ENCODE peak calls at places on chromosomes 5 and 9, in eight cellular contexts. X is CD8-positive, alpha-beta memory T cell; M is fibroblast of mammary gland; F is left cardiac atrium; T is stimulated activated CD8-positive, alpha-beta memory T cell treated with anti-CD3 and anti-CD28 coated beads, Interleukin-4, amount 100 ng/mL, for 24 hours; J is colonic mucosa; E is lower leg skin; C is pulmonary artery endothelial cell. I is an unnamed sample.

GRCh38 chr5:157718529-157718928 is 12.7 kb upstream of the THG1L start:
- DNase-seq in C (no peak), E (no peak), F (no peak), J (peak; percentile 36), M (peak; percentile 78), X (peak; percentile 8), T (no peak), I (no peak)

GRCh38 chr5:135008556-135008955 is 25.5 kb downstream of the PITX1 start:
- DNase-seq in J (no peak), C (no peak), F (no peak), T (no peak), M (no peak), X (no peak), E (peak; percentile 71), I (no peak)

GRCh38 chr9:91571036-91571435 is 147.4 kb upstream of the NFIL3 start:
- DNase-seq in J (no peak), F (no peak), M (no peak), C (no peak), T (no peak), X (no peak), E (no peak), I (no peak)

GRCh38 chr9:113511856-113512761 is 48.6 kb downstream of the RGS3 start:
- DNase-seq in T (peak; percentile 74), F (no peak), M (peak; percentile 40), X (peak; percentile 68), C (no peak), E (no peak), J (no peak), I (peak; percentile 45)

GRCh38 chr9:35464056-35465025 is 25.6 kb upstream of the RUSC2 start:
- DNase-seq in C (no peak), M (peak; percentile 77), X (no peak), E (no peak), J (no peak), T (no peak), F (no peak), I (no peak)

GRCh38 chr5:157388148-157388547 is 71.9 kb upstream of the NIPAL4 start:
- DNase-seq in T (no peak), J (no peak), X (no peak), E (no peak), M (no peak), C (no peak), F (no peak), I (no peak)

GRCh38 chr5:109865636-109866035 is 175.9 kb downstream of the MAN2A1 start:
- DNase-seq in M (peak; percentile 99), E (no peak), F (no peak), C (peak; percentile 88), X (no peak), T (no peak), J (no peak), I (no peak)

GRCh38 chr5:54656261-54656728 is 138.7 kb downstream of the SNX18 start:
- DNase-seq in T (no peak), F (no peak), E (no peak), C (no peak), X (no peak), J (no peak), M (no peak), I (no peak)

GRCh38 chr9:134602547-134603362 is 38.8 kb upstream of the COL5A1 start:
- DNase-seq in T (no peak), C (peak; percentile 52), X (no peak), J (peak; percentile 9), E (no peak), F (peak; percentile 74), M (peak; percentile 94), I (no peak)

GRCh38 chr5:14663734-14664269 is 716 bp upstream of the OTULIN start:
- DNase-seq in E (no peak), X (no peak), J (peak; percentile 45), M (no peak), T (no peak), C (peak; percentile 22), F (no peak), I (no peak)

GRCh38 chr9:81083062-81083461 is 606.3 kb downstream of the TLE1 start:
- DNase-seq in J (no peak), T (no peak), X (no peak), E (no peak), M (peak; percentile 6), F (no peak), C (no peak), I (no peak)

GRCh38 chr9:93254806-93255519 is 71.0 kb downstream of the WNK2 start:
- DNase-seq in E (peak; percentile 80), X (no peak), M (no peak), J (no peak), C (no peak), F (no peak), T (no peak), I (no peak)

GRCh38 chr5:168946363-168946762 is 354.6 kb downstream of the SLIT3 start:
- DNase-seq in E (no peak), X (no peak), F (no peak), M (no peak), J (no peak), C (no peak), T (no peak), I (no peak)

GRCh38 chr5:88979244-88979643 is 96.3 kb upstream of the MEF2C start:
- DNase-seq in T (no peak), F (no peak), M (peak; percentile 42), X (no peak), C (no peak), J (no peak), E (no peak), I (peak; percentile 13)

GRCh38 chr9:128093016-128093415 is 25.0 kb downstream of the SLC25A25 start:
- DNase-seq in E (no peak), T (no peak), C (no peak), F (no peak), X (peak; percentile 80), J (no peak), M (no peak), I (no peak)

GRCh38 chr9:36970007-36970888 is 63.8 kb downstream of the PAX5 start:
- DNase-seq in X (no peak), F (no peak), E (peak; percentile 78), T (no peak), J (no peak), C (no peak), M (peak; percentile 25), I (no peak)

GRCh38 chr5:176578391-176578808 is 29.3 kb downstream of the CDHR2 start:
- DNase-seq in F (no peak), X (peak; percentile 28), T (no peak), M (peak; percentile 37), C (peak; percentile 17), J (peak; percentile 74), E (no peak), I (no peak)

GRCh38 chr5:36066540-36067210 is at the start of gene UGT3A2:
- DNase-seq in M (no peak), F (no peak), X (no peak), T (no peak), C (no peak), J (no peak), E (no peak), I (no peak)

GRCh38 chr5:162240734-162241133 is 173.2 kb downstream of the GABRG2 start:
- DNase-seq in M (no peak), F (no peak), J (no peak), T (no peak), C (no peak), X (no peak), E (no peak), I (no peak)

GRCh38 chr5:69238760-69239251 is 4.1 kb downstream of the CDK7 start:
- DNase-seq in X (no peak), M (peak; percentile 95), F (no peak), T (no peak), C (no peak), E (no peak), J (no peak), I (no peak)

GRCh38 chr5:78647838-78648358 is 674 bp downstream of the LHFPL2 start:
- DNase-seq in J (peak; percentile 62), X (no peak), F (peak; percentile 72), C (no peak), E (peak; percentile 87), M (peak; percentile 44), T (no peak), I (no peak)

GRCh38 chr5:51386916-51387853 is 3.9 kb downstream of the ISL1 start:
- DNase-seq in M (no peak), X (no peak), E (no peak), T (no peak), C (no peak), F (no peak), J (no peak), I (no peak)

GRCh38 chr9:37209431-37210386 is 89.3 kb downstream of the ZCCHC7 start:
- DNase-seq in X (no peak), J (no peak), E (no peak), C (no peak), T (no peak), F (no peak), M (peak; percentile 11), I (no peak)

GRCh38 chr5:2272755-2273154 is 390.0 kb upstream of the IRX4 start:
- DNase-seq in M (no peak), C (no peak), T (no peak), X (no peak), E (no peak), J (no peak), F (no peak), I (no peak)

GRCh38 chr9:126400571-126400970 is 73.9 kb downstream of the MVB12B start:
- DNase-seq in C (no peak), J (no peak), M (no peak), E (no peak), F (no peak), T (no peak), X (no peak), I (no peak)

GRCh38 chr5:147167529-147167928 is 67.3 kb upstream of the STK32A start:
- DNase-seq in F (no peak), T (no peak), C (no peak), J (no peak), E (no peak), M (no peak), X (no peak), I (no peak)

GRCh38 chr9:14031015-14031414 is 282.9 kb downstream of the NFIB start:
- DNase-seq in J (no peak), E (no peak), M (peak; percentile 72), T (no peak), F (peak; percentile 28), C (no peak), X (no peak), I (no peak)

GRCh38 chr5:38724301-38725030 is 121.3 kb upstream of the OSMR start:
- DNase-seq in J (no peak), M (peak; percentile 80), T (no peak), C (no peak), X (no peak), E (no peak), F (no peak), I (no peak)

GRCh38 chr9:77731930-77732329 is 83.8 kb upstream of the GNA14 start:
- DNase-seq in C (no peak), J (no peak), E (no peak), T (no peak), M (no peak), F (no peak), X (no peak), I (peak; percentile 9)

GRCh38 chr5:68027519-68027918 is 188.0 kb upstream of the PIK3R1 start:
- DNase-seq in F (no peak), M (peak; percentile 57), J (no peak), C (no peak), T (no peak), X (no peak), E (no peak), I (no peak)